ENCODE peak calls at places on chromosomes 4 and X, in four cellular contexts. G, M, U and N are unnamed samples.

GRCh38 chr4:101823864-101824263 is 33.3 kb downstream of the BANK1 start:
- DNase-seq in M (no peak), G (no peak), U (no peak), N (no peak)

GRCh38 chrX:102846544-102847236 is 90.4 kb upstream of the RAB40AL start:
- DNase-seq in M (no peak), G (no peak), U (no peak), N (no peak)

GRCh38 chr4:167842487-167842886 is 249.8 kb upstream of the ANXA10 start:
- DNase-seq in U (no peak), G (no peak), M (no peak), N (no peak)

GRCh38 chrX:74980802-74981201 is 55.5 kb upstream of the NEXMIF start:
- DNase-seq in M (no peak), U (no peak), G (no peak), N (no peak)

GRCh38 chr4:31370866-31371465 is 650.8 kb downstream of the PCDH7 start:
- DNase-seq in U (no peak), M (no peak), G (no peak), N (no peak)

GRCh38 chr4:184513802-184514120 is 39.4 kb upstream of the IRF2 start:
- DNase-seq in U (no peak), M (no peak), G (no peak), N (no peak)

GRCh38 chrX:97021680-97022079 is 138.0 kb downstream of the RPA4 start:
- DNase-seq in M (no peak), G (no peak), U (no peak), N (no peak)

GRCh38 chr4:139555705-139556070 is 331 bp downstream of the SETD7 start:
- DNase-seq in M (peak; percentile 12), G (no peak), U (peak; percentile 37), N (no peak)

GRCh38 chrX:139831017-139831416 is 101.8 kb downstream of the ATP11C start:
- DNase-seq in M (no peak), G (no peak), U (no peak), N (no peak)

GRCh38 chrX:28205126-28205525 is 223.9 kb upstream of the DCAF8L1 start:
- DNase-seq in M (no peak), G (no peak), U (no peak), N (no peak)

GRCh38 chr4:42642136-42642797 is 14.6 kb downstream of the ATP8A1 start:
- DNase-seq in M (no peak), U (no peak), G (no peak), N (no peak)

GRCh38 chr4:84279678-84280077 is 219.4 kb downstream of the NKX6-1 start:
- DNase-seq in G (no peak), U (peak; percentile 28), M (no peak), N (no peak)